ENCODE peak calls at places on chromosomes 16 and 17, in four cellular contexts. H is iris pigment epithelial cell, U is T-cell, F is naive B cell. B is an unnamed sample.

GRCh38 chr17:21176996-21177395 is 37.0 kb downstream of the TMEM11 start:
- DNase-seq in H (no peak), F (no peak), U (no peak), B (no peak)

GRCh38 chr16:47320546-47321315 is 140.1 kb downstream of the ITFG1 start:
- DNase-seq in H (no peak), U (no peak), F (no peak), B (no peak)

GRCh38 chr16:67190041-67190440 is at the start of gene EXOC3L1:
- DNase-seq in H (no peak), U (no peak), F (no peak), B (no peak)

GRCh38 chr17:40564195-40564882 is 933 bp downstream of the CCR7 start:
- DNase-seq in H (no peak), F (no peak), U (peak), B (no peak)

GRCh38 chr17:43024407-43025289 is at the start of gene RND2:
- DNase-seq in F (peak), H (peak), U (peak), B (peak)

GRCh38 chr17:8393470-8394231 is 4.0 kb downstream of the RNF222 start:
- DNase-seq in U (peak), H (no peak), F (peak), B (no peak)

GRCh38 chr16:57305159-57305811 is 20.8 kb upstream of the PLLP start:
- DNase-seq in H (no peak), U (no peak), F (no peak), B (no peak)

GRCh38 chr17:61904094-61904710 is 23.6 kb downstream of the INTS2 start:
- DNase-seq in U (no peak), H (no peak), F (peak), B (no peak)

GRCh38 chr17:37708616-37709212 is 36.1 kb downstream of the HNF1B start:
- DNase-seq in U (no peak), H (peak), F (no peak), B (no peak)

GRCh38 chr17:49739662-49740271 is 24.2 kb downstream of the FAM117A start:
- DNase-seq in H (peak), F (peak), U (peak), B (no peak)

GRCh38 chr16:49876716-49877129 is 20.8 kb upstream of the ZNF423 start:
- DNase-seq in H (no peak), F (no peak), U (no peak), B (no peak)

GRCh38 chr16:5900046-5900445 is 802.5 kb upstream of the EEF2KMT start:
- DNase-seq in F (no peak), U (no peak), H (no peak), B (no peak)

GRCh38 chr17:7147772-7148171 is 31.4 kb downstream of the ASGR1 start:
- DNase-seq in F (no peak), U (no peak), H (no peak), B (no peak)

GRCh38 chr16:67676516-67676915 is 9.9 kb downstream of the C16orf86 start:
- DNase-seq in F (no peak), U (no peak), H (no peak), B (no peak)

GRCh38 chr16:64416232-64417010 is 705.4 kb downstream of the CDH11 start:
- DNase-seq in H (peak), F (no peak), U (no peak), B (peak)

GRCh38 chr16:88854306-88855111 is 2.2 kb downstream of the GALNS start:
- DNase-seq in H (no peak), U (no peak), F (peak), B (no peak)

GRCh38 chr17:79872762-79873161 is 33.5 kb upstream of the CBX4 start:
- DNase-seq in F (no peak), H (no peak), U (no peak), B (no peak)

GRCh38 chr17:40312131-40312731 is 3.3 kb downstream of the RARA start:
- DNase-seq in F (no peak), U (peak), H (no peak), B (no peak)

GRCh38 chr17:41402161-41402560 is 4.8 kb upstream of the KRT31 start:
- DNase-seq in H (peak), U (no peak), F (no peak), B (no peak)

GRCh38 chr17:37779554-37779953 is 34.7 kb upstream of the HNF1B start:
- DNase-seq in H (peak), F (no peak), U (no peak), B (no peak)

GRCh38 chr17:29576214-29577008 is 7.9 kb downstream of the TP53I13 start:
- DNase-seq in H (no peak), F (no peak), U (no peak), B (no peak)

GRCh38 chr17:3603119-3603869 is 5.9 kb downstream of the TRPV1 start:
- DNase-seq in H (peak), F (no peak), U (no peak), B (peak)

GRCh38 chr16:77919761-77920415 is 102.5 kb upstream of the CLEC3A start:
- DNase-seq in U (no peak), F (no peak), H (no peak), B (no peak)

GRCh38 chr17:7404737-7405412 is 978 bp upstream of the TMEM256 start:
- DNase-seq in U (no peak), F (no peak), H (no peak), B (no peak)

GRCh38 chr17:79079421-79080200 is 5.0 kb downstream of the ENGASE start:
- DNase-seq in F (no peak), U (no peak), H (no peak), B (no peak)

GRCh38 chr17:78960945-78961344 is 18.8 kb downstream of the LGALS3BP start:
- DNase-seq in U (no peak), H (no peak), F (no peak), B (no peak)

GRCh38 chr17:17492085-17492484 is 4.1 kb downstream of the RASD1 start:
- DNase-seq in H (no peak), F (no peak), U (peak), B (no peak)

GRCh38 chr17:41061969-41062368 is 2.1 kb upstream of the KRTAP2-3 start:
- DNase-seq in H (peak), U (no peak), F (no peak), B (peak)